ENCODE peak calls at places on chromosome 12, in ten cellular contexts. One of them, this sample, is unnamed.

GRCh38 chr12:12221560-12221959 is 45.3 kb downstream of the LRP6 start:
- DNase-seq in EL: no peak
- DNase-seq in WTC11: no peak
- DNase-seq in fibroblast of lung: no peak
- DNase-seq in stimulated activated CD4-positive, alpha-beta T cell treated with anti-CD3 and anti-CD28 coated beads, Interleukin-4, amount 100 ng/mL, for 48 hours: no peak
- DNase-seq in heart right ventricle: no peak
- DNase-seq in ELR: no peak
- DNase-seq in activated CD8-positive, alpha-beta T cell treated with anti-CD3 and anti-CD28 coated beads, Interleukin-2, amount 10 ng/mL, durations not matched to agents 7 days and 5 days: no peak
- DNase-seq in PC-3: no peak
- DNase-seq in CD4-positive, alpha-beta memory T cell: no peak
- DNase-seq in this sample: no peak

GRCh38 chr12:8992086-8992409 is 2.7 kb downstream of the KLRG1 start:
- DNase-seq in fibroblast of lung: no peak
- DNase-seq in ELR: no peak
- DNase-seq in PC-3: no peak
- DNase-seq in WTC11: no peak
- DNase-seq in activated CD8-positive, alpha-beta T cell treated with anti-CD3 and anti-CD28 coated beads, Interleukin-2, amount 10 ng/mL, durations not matched to agents 7 days and 5 days: no peak
- DNase-seq in heart right ventricle: no peak
- DNase-seq in stimulated activated CD4-positive, alpha-beta T cell treated with anti-CD3 and anti-CD28 coated beads, Interleukin-4, amount 100 ng/mL, for 48 hours: no peak
- DNase-seq in EL: no peak
- DNase-seq in CD4-positive, alpha-beta memory T cell: peak
- DNase-seq in this sample: no peak

GRCh38 chr12:53065975-53066593 is 13.1 kb downstream of the SPRYD3 start:
- DNase-seq in heart right ventricle: peak
- DNase-seq in stimulated activated CD4-positive, alpha-beta T cell treated with anti-CD3 and anti-CD28 coated beads, Interleukin-4, amount 100 ng/mL, for 48 hours: peak
- DNase-seq in activated CD8-positive, alpha-beta T cell treated with anti-CD3 and anti-CD28 coated beads, Interleukin-2, amount 10 ng/mL, durations not matched to agents 7 days and 5 days: peak
- DNase-seq in EL: peak
- DNase-seq in CD4-positive, alpha-beta memory T cell: peak
- DNase-seq in PC-3: peak
- DNase-seq in WTC11: peak
- DNase-seq in fibroblast of lung: peak
- DNase-seq in ELR: peak
- DNase-seq in this sample: no peak

GRCh38 chr12:52318241-52318990 is 2.8 kb downstream of the KRT83 start:
- DNase-seq in heart right ventricle: no peak
- DNase-seq in activated CD8-positive, alpha-beta T cell treated with anti-CD3 and anti-CD28 coated beads, Interleukin-2, amount 10 ng/mL, durations not matched to agents 7 days and 5 days: no peak
- DNase-seq in PC-3: no peak
- DNase-seq in WTC11: no peak
- DNase-seq in ELR: no peak
- DNase-seq in stimulated activated CD4-positive, alpha-beta T cell treated with anti-CD3 and anti-CD28 coated beads, Interleukin-4, amount 100 ng/mL, for 48 hours: no peak
- DNase-seq in EL: no peak
- DNase-seq in CD4-positive, alpha-beta memory T cell: no peak
- DNase-seq in fibroblast of lung: no peak
- DNase-seq in this sample: no peak

GRCh38 chr12:52980096-52980694 is 26.1 kb upstream of the EIF4B start:
- DNase-seq in EL: no peak
- DNase-seq in activated CD8-positive, alpha-beta T cell treated with anti-CD3 and anti-CD28 coated beads, Interleukin-2, amount 10 ng/mL, durations not matched to agents 7 days and 5 days: no peak
- DNase-seq in ELR: no peak
- DNase-seq in stimulated activated CD4-positive, alpha-beta T cell treated with anti-CD3 and anti-CD28 coated beads, Interleukin-4, amount 100 ng/mL, for 48 hours: no peak
- DNase-seq in WTC11: no peak
- DNase-seq in fibroblast of lung: no peak
- DNase-seq in heart right ventricle: no peak
- DNase-seq in CD4-positive, alpha-beta memory T cell: no peak
- DNase-seq in PC-3: no peak
- DNase-seq in this sample: no peak

GRCh38 chr12:106841471-106842302 is 67.2 kb downstream of the RIC8B start:
- DNase-seq in ELR: peak
- DNase-seq in CD4-positive, alpha-beta memory T cell: peak
- DNase-seq in stimulated activated CD4-positive, alpha-beta T cell treated with anti-CD3 and anti-CD28 coated beads, Interleukin-4, amount 100 ng/mL, for 48 hours: peak
- DNase-seq in EL: peak
- DNase-seq in fibroblast of lung: peak
- DNase-seq in PC-3: peak
- DNase-seq in activated CD8-positive, alpha-beta T cell treated with anti-CD3 and anti-CD28 coated beads, Interleukin-2, amount 10 ng/mL, durations not matched to agents 7 days and 5 days: peak
- DNase-seq in WTC11: no peak
- DNase-seq in heart right ventricle: no peak
- DNase-seq in this sample: peak

GRCh38 chr12:53053223-53054111 is 3.6 kb downstream of the TNS2 start:
- DNase-seq in PC-3: peak
- DNase-seq in CD4-positive, alpha-beta memory T cell: peak
- DNase-seq in ELR: peak
- DNase-seq in WTC11: peak
- DNase-seq in activated CD8-positive, alpha-beta T cell treated with anti-CD3 and anti-CD28 coated beads, Interleukin-2, amount 10 ng/mL, durations not matched to agents 7 days and 5 days: peak
- DNase-seq in fibroblast of lung: no peak
- DNase-seq in EL: no peak
- DNase-seq in stimulated activated CD4-positive, alpha-beta T cell treated with anti-CD3 and anti-CD28 coated beads, Interleukin-4, amount 100 ng/mL, for 48 hours: peak
- DNase-seq in heart right ventricle: peak
- DNase-seq in this sample: peak

GRCh38 chr12:100857971-100858370 is 63.4 kb downstream of the ANO4 start:
- DNase-seq in EL: no peak
- DNase-seq in activated CD8-positive, alpha-beta T cell treated with anti-CD3 and anti-CD28 coated beads, Interleukin-2, amount 10 ng/mL, durations not matched to agents 7 days and 5 days: no peak
- DNase-seq in CD4-positive, alpha-beta memory T cell: no peak
- DNase-seq in fibroblast of lung: no peak
- DNase-seq in ELR: no peak
- DNase-seq in heart right ventricle: no peak
- DNase-seq in PC-3: no peak
- DNase-seq in stimulated activated CD4-positive, alpha-beta T cell treated with anti-CD3 and anti-CD28 coated beads, Interleukin-4, amount 100 ng/mL, for 48 hours: no peak
- DNase-seq in WTC11: no peak
- DNase-seq in this sample: no peak

GRCh38 chr12:101925935-101926334 is 48.6 kb downstream of the DRAM1 start:
- DNase-seq in activated CD8-positive, alpha-beta T cell treated with anti-CD3 and anti-CD28 coated beads, Interleukin-2, amount 10 ng/mL, durations not matched to agents 7 days and 5 days: no peak
- DNase-seq in stimulated activated CD4-positive, alpha-beta T cell treated with anti-CD3 and anti-CD28 coated beads, Interleukin-4, amount 100 ng/mL, for 48 hours: no peak
- DNase-seq in ELR: peak
- DNase-seq in fibroblast of lung: no peak
- DNase-seq in PC-3: no peak
- DNase-seq in EL: peak
- DNase-seq in CD4-positive, alpha-beta memory T cell: no peak
- DNase-seq in heart right ventricle: no peak
- DNase-seq in WTC11: no peak
- DNase-seq in this sample: no peak

This sample was measured in Jurkat, Clone E6-1.